ENCODE peak calls at places on chromosomes 4 and X, in nine cellular contexts. X, V, Z, G, K, Y, W, C and T are unnamed samples.

GRCh38 chr4:88144866-88145300 is 13.6 kb downstream of the ABCG2 start:
- DNase-seq in G (no peak), Z (no peak), W (no peak), C (no peak), Y (peak), K (no peak), V (no peak), X (no peak), T (no peak)

GRCh38 chrX:119693032-119693995 is at the start of gene SEPTIN6:
- DNase-seq in V (peak), Z (peak), C (peak), G (peak), W (peak), K (peak), X (peak), Y (peak), T (peak)

GRCh38 chrX:144801786-144802185 is 445.5 kb upstream of the SPANXN1 start:
- DNase-seq in V (no peak), K (no peak), G (no peak), W (no peak), C (no peak), X (no peak), Z (no peak), Y (no peak), T (no peak)

GRCh38 chrX:72003811-72004750 is 93.4 kb downstream of the NHSL2 start:
- DNase-seq in V (peak), Z (no peak), Y (peak), W (no peak), K (peak), C (no peak), X (peak), G (peak), T (no peak)

GRCh38 chr4:23290656-23291055 is 597.9 kb downstream of the GBA3 start:
- DNase-seq in K (no peak), C (no peak), V (peak), X (no peak), Y (peak), W (no peak), G (no peak), Z (no peak), T (no peak)

GRCh38 chr4:183008492-183008891 is 90.6 kb upstream of the WWC2 start:
- DNase-seq in X (no peak), V (no peak), Z (no peak), G (no peak), Y (no peak), W (no peak), C (no peak), K (no peak), T (no peak)

GRCh38 chr4:118816538-118817177 is 19.3 kb downstream of the SEC24D start:
- DNase-seq in G (peak), Z (no peak), V (no peak), K (no peak), X (no peak), W (no peak), Y (no peak), C (no peak), T (no peak)

GRCh38 chr4:176226736-176227135 is 31.4 kb upstream of the SPATA4 start:
- DNase-seq in X (no peak), G (no peak), K (no peak), Z (no peak), V (no peak), C (no peak), W (no peak), Y (no peak), T (no peak)

GRCh38 chr4:112029642-112030235 is 115.5 kb upstream of the FAM241A start:
- DNase-seq in Y (no peak), C (no peak), W (no peak), V (no peak), X (no peak), K (no peak), G (no peak), Z (no peak), T (no peak)

GRCh38 chr4:155809835-155810234 is 51.0 kb downstream of the GUCY1B1 start:
- DNase-seq in X (peak), Z (no peak), C (no peak), K (no peak), V (no peak), G (peak), W (no peak), Y (peak), T (no peak)

GRCh38 chr4:82721819-82722423 is 76.7 kb downstream of the SCD5 start:
- DNase-seq in V (no peak), W (peak), C (no peak), Z (no peak), Y (peak), K (peak), X (peak), G (peak), T (no peak)

GRCh38 chr4:175273995-175274753 is 356.0 kb downstream of the ADAM29 start:
- DNase-seq in K (no peak), X (no peak), Z (no peak), Y (no peak), G (no peak), V (no peak), W (no peak), C (no peak), T (no peak)

GRCh38 chr4:150280081-150280950 is 202.1 kb downstream of the DCLK2 start:
- DNase-seq in X (no peak), W (no peak), G (peak), Y (no peak), V (no peak), K (no peak), C (no peak), Z (no peak), T (no peak)

GRCh38 chr4:11805837-11806236 is 377.1 kb upstream of the HS3ST1 start:
- DNase-seq in C (no peak), X (peak), K (no peak), Z (no peak), V (no peak), Y (peak), W (no peak), G (peak), T (no peak)

GRCh38 chr4:40749717-40750460 is at the start of gene NSUN7:
- DNase-seq in G (peak), Z (peak), W (peak), X (no peak), K (peak), C (peak), V (no peak), Y (peak), T (no peak)

GRCh38 chrX:39631275-39631674 is 466.5 kb downstream of the BCOR start:
- DNase-seq in K (no peak), X (no peak), Y (no peak), C (no peak), W (no peak), Z (no peak), G (no peak), V (no peak), T (no peak)

GRCh38 chrX:147776988-147777387 is 134.7 kb upstream of the FMR1 start:
- DNase-seq in X (no peak), Z (no peak), C (no peak), Y (no peak), V (no peak), W (no peak), K (no peak), G (no peak), T (no peak)

GRCh38 chr4:40276541-40276940 is 58.6 kb upstream of the CHRNA9 start:
- DNase-seq in W (no peak), X (no peak), V (no peak), Y (no peak), G (no peak), Z (no peak), K (no peak), C (no peak), T (no peak)

GRCh38 chr4:139857021-139857420 is 191.4 kb downstream of the MGST2 start:
- DNase-seq in K (peak), G (peak), C (no peak), Y (no peak), W (no peak), X (no peak), Z (no peak), V (no peak), T (no peak)

GRCh38 chr4:180598281-180598680 is 1644.9 kb upstream of the TENM3 start:
- DNase-seq in G (no peak), X (no peak), W (no peak), C (no peak), V (no peak), K (no peak), Y (no peak), Z (no peak), T (no peak)

GRCh38 chr4:153362184-153362583 is 17.7 kb downstream of the MND1 start:
- DNase-seq in C (no peak), Z (no peak), X (no peak), G (no peak), W (no peak), V (no peak), K (no peak), Y (no peak), T (no peak)

GRCh38 chrX:16162391-16162790 is 4.9 kb upstream of the MAGEB17 start:
- DNase-seq in K (no peak), G (no peak), Z (no peak), C (no peak), Y (no peak), V (no peak), X (no peak), W (no peak), T (no peak)

DNA sequence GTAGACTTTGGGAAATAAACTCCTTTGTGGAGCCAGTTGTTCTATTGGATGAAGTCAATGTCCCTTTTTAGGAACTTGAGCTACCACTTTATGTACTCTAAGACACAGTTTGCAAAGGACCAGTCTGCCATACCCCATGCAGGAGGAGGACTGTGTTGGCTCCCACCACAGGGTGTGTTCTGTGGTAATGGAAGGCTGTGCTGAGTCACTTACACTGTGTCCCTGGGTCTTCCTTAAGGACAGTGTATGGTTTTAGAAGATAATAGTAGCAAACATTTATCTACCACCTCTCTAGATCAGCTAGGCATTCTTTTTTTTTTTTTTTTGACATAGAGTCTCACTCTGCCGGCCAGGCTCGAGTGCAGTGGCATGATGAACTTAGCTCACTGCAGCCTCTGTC is 184.0 kb upstream of the PGRMC2 start:
- DNase-seq in V (no peak), X (no peak), G (no peak), W (no peak), K (no peak), Z (no peak), Y (no peak), C (no peak), T (no peak)
- TF ChIP-seq POLR2A in V (no peak), X (no peak), G (no peak), W (no peak), K (no peak), Z (no peak), Y (no peak), C (no peak), T (no peak)

DNA sequence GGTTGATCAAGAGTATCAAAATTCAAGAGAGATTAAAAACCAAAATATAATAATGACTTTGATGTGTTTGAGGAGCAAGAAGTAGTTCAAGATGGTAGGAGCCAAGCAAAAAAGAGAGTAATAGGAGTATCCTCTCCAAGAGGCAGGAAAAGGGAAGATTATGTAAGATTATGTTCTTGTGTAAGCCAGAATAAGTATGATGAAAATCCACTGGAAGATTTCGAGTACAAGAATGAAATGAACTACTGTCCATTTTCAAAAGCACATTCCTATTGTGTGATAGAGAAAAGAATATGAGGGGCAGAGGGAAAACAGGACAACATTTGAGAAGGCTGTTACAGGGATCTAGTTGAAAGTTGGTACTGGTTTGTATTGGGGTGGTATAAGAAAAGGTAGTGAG is 659.6 kb upstream of the INTU start:
- DNase-seq in C (no peak), X (no peak), Y (no peak), V (no peak), K (no peak), Z (no peak), G (no peak), W (no peak), T (no peak)
- TF ChIP-seq POLR2A in C (no peak), X (no peak), Y (no peak), V (no peak), K (no peak), Z (no peak), G (no peak), W (no peak), T (no peak)

DNA sequence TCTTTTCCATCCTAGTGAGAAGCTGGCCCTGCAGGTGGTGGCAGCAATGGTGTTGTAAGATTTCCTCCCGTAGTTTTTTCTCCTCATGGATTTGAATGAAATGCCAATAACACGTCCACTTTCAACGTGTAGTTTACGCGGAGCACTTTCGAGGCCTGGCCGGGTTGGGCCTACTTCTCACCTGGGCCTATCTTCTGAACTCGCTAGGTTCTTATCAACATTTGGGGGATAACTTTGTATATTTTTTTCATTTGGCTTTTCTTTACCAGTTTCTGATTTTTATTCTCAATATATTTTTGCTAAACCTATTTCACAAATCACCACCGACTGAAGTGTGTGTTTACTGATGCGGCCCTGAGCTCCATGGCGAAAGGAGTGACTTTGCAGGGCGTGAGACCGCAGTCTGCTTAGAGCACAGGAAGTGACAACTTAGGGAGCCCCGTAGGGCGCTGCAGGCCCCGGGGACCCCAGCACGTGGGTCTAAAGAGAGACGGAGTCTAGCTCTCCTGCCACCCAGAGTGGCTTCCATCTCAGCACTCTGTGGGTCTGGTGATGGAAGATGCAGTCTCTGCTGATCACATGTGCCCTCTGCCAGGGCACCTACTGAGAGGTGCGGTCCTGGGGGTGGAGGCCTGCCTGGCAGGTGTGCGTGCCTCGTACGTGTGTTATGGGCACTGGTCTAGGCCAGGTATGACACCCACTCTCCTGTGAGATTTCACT is 29.1 kb downstream of the NELFA start:
- DNase-seq in C (no peak), V (no peak), Z (no peak), Y (no peak), X (no peak), G (no peak), K (no peak), W (no peak), T (no peak)
- TF ChIP-seq POLR2A in C (no peak), V (no peak), Z (no peak), Y (no peak), X (no peak), G (no peak), K (no peak), W (no peak), T (no peak)

GRCh38 chr4:48799157-48799556 is 19.1 kb upstream of the FRYL start:
- DNase-seq in G (no peak), Y (no peak), Z (no peak), K (no peak), V (no peak), C (no peak), X (no peak), W (no peak), T (no peak)
- TF ChIP-seq POLR2A in G (no peak), Y (no peak), Z (no peak), K (no peak), V (no peak), C (no peak), X (no peak), W (no peak), T (no peak)

GRCh38 chrX:130575831-130576404 is 174.1 kb downstream of the RBMX2 start:
- DNase-seq in Y (peak), G (peak), V (no peak), Z (no peak), K (peak), X (peak), C (peak), W (peak), T (no peak)

GRCh38 chrX:130578906-130579305 is 177.1 kb downstream of the RBMX2 start:
- DNase-seq in C (no peak), V (no peak), K (no peak), W (no peak), X (no peak), G (no peak), Z (no peak), Y (no peak), T (no peak)

GRCh38 chrX:130577431-130577830 is 175.6 kb downstream of the RBMX2 start:
- DNase-seq in Z (no peak), X (no peak), G (no peak), Y (no peak), K (no peak), C (no peak), V (no peak), W (no peak), T (no peak)
- TF ChIP-seq POLR2A in Z (no peak), X (no peak), G (no peak), Y (no peak), K (no peak), C (no peak), V (no peak), W (no peak), T (no peak)

DNA sequence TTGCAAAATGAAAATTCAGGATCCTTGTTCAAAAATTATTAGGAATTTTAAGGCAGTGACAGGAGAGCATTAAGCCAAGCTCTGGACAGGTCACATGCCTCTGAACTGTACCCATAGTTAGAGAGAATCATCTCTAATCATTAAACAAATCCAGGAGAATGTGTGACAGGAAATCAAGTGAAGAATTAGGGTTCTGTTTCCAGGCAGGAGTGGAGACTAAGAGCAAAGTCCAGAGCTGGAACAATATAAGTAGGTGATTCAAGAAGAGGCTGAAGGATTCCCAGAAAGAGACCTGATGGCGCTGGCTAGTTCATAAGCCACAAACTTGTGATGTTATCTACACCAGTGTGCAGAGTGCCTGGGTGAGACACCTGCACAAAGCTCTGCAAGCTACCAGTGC is 104.6 kb upstream of the PRKG2 start:
- DNase-seq in Z (no peak), Y (no peak), K (no peak), X (no peak), G (no peak), C (no peak), V (no peak), W (no peak), T (no peak)
- TF ChIP-seq POLR2A in Z (no peak), Y (no peak), K (no peak), X (no peak), G (no peak), C (no peak), V (no peak), W (no peak), T (no peak)

DNA sequence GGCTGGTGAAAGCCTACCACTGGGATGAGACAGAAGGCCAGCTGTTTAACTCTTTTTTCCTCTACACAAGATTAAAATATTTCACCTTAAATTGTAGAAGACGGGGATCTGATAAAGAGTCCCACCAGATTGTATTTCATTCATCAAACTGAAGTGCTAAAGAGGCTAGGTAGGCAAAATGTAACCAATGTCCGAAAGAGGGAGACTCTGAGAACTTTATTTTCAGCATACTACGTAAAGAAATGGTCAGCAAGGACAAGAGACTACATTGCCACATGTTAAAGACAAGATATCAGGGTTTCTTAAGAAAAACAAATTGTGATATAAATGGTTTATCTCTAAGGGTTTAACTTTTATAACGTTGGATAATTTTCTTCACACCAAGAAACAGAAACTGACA is 71.6 kb upstream of the INPP4B start:
- DNase-seq in V (no peak), G (no peak), Z (no peak), C (no peak), W (no peak), Y (peak), K (no peak), X (no peak), T (no peak)
- TF ChIP-seq POLR2A in V (no peak), G (no peak), Z (no peak), C (no peak), W (no peak), Y (no peak), K (no peak), X (no peak), T (no peak)

DNA sequence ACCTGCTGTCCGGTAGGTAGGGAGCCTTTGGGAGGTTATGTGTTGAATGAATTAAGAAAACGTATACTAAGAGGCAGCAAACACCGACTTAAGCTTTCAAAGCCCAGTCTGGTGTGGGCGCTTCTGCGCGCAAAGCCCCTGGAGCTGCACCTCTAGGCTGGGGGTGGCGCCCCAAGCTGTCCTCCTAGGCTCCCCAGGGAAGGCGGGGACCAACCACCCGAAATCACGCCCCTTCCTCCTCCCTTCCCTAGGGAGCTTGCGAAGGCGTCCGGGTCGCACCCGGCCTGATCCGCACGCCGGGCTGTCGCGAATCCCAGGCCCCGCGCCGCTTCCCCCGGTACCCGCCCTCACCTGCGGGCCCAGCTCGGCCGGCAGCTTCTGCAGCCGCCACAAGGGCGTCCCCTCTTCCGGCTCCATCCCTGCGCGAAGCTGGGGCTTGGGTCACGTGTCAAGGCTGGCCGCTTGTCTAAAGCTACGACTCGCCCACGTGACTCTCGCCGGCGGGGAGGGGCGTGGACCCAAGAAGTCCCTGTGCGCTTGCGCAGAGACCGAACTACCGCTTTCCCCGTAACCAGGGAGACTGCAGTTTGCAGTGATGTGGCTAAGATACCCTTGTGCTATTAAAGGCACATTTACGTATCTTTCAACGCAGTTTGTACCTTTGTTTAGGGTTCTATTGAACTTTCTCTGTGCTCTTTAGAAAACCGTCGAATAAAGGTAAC is at the start of gene COMMD8:
- DNase-seq in G (peak), C (peak), V (peak), X (peak), Y (peak), K (peak), Z (peak), W (peak), T (peak)
- TF ChIP-seq POLR2A in G (peak), C (peak), V (peak), X (no peak), Y (peak), K (peak), Z (peak), W (peak), T (peak)